ENCODE peak calls at places on chromosomes 7 and 10, in nine cellular contexts. D is glutamatergic neuron, K is HFF-Myc, W is heart right ventricle, Z is fibroblast of lung, M is Peyer's patch, B is epithelial cell of esophagus, U is GM20000, I is NB4. S is an unnamed sample.

GRCh38 chr7:44891372-44891771 is 6.0 kb upstream of the PURB start:
- DNase-seq in W (no peak), M (no peak), Z (no peak), I (no peak), B (no peak), K (no peak), U (no peak), D (no peak), S (no peak)

GRCh38 chr10:74967850-74968620 is 141.6 kb downstream of the KAT6B start:
- DNase-seq in K (no peak), B (peak; percentile 35), I (peak; percentile 62), D (no peak), M (no peak), Z (no peak), U (no peak), W (no peak), S (no peak)

GRCh38 chr10:19488592-19489280 is 327.5 kb upstream of the PLXDC2 start:
- DNase-seq in U (no peak), W (peak; percentile 4), D (peak; percentile 86), K (no peak), I (no peak), M (peak; percentile 47), Z (peak; percentile 26), B (peak; percentile 4), S (peak; percentile 38)

GRCh38 chr10:20007426-20007825 is 191.2 kb downstream of the PLXDC2 start:
- DNase-seq in K (no peak), W (no peak), D (no peak), Z (peak; percentile 64), I (no peak), B (peak; percentile 54), U (no peak), M (no peak), S (no peak)

GRCh38 chr10:93149761-93150160 is 76.1 kb downstream of the CYP26A1 start:
- DNase-seq in D (no peak), Z (peak; percentile 67), W (no peak), K (no peak), I (no peak), B (no peak), U (no peak), M (no peak), S (no peak)

GRCh38 chr7:99631311-99632109 is 14.8 kb downstream of the ZSCAN25 start:
- DNase-seq in I (peak; percentile 53), D (no peak), U (no peak), B (peak; percentile 88), W (peak; percentile 12), Z (peak; percentile 9), K (no peak), M (no peak), S (no peak)

GRCh38 chr7:40916811-40917210 is 782.0 kb downstream of the SUGCT start:
- DNase-seq in K (no peak), D (no peak), I (no peak), Z (peak; percentile 29), W (no peak), B (no peak), U (no peak), M (no peak), S (no peak)

GRCh38 chr7:78635394-78635793 is 818.1 kb downstream of the MAGI2 start:
- DNase-seq in D (no peak), I (no peak), M (no peak), B (no peak), W (no peak), K (no peak), Z (peak; percentile 12), U (no peak), S (no peak)

GRCh38 chr10:68561804-68562649 is 1.9 kb downstream of the TET1 start:
- DNase-seq in K (no peak), Z (peak; percentile 36), I (no peak), D (peak; percentile 49), M (no peak), U (peak; percentile 32), B (peak; percentile 11), W (no peak), S (no peak)

GRCh38 chr10:70404906-70405824 is 1.2 kb downstream of the EIF4EBP2 start:
- DNase-seq in W (peak; percentile 86), Z (peak; percentile 97), K (peak; percentile 84), M (peak; percentile 84), D (no peak), I (peak; percentile 99), B (peak; percentile 92), U (peak; percentile 70), S (peak; percentile 70)

GRCh38 chr10:21552638-21553037 is 18.6 kb downstream of the MLLT10 start:
- DNase-seq in Z (no peak), U (no peak), I (no peak), W (no peak), K (no peak), M (no peak), D (no peak), B (no peak), S (no peak)

DNA sequence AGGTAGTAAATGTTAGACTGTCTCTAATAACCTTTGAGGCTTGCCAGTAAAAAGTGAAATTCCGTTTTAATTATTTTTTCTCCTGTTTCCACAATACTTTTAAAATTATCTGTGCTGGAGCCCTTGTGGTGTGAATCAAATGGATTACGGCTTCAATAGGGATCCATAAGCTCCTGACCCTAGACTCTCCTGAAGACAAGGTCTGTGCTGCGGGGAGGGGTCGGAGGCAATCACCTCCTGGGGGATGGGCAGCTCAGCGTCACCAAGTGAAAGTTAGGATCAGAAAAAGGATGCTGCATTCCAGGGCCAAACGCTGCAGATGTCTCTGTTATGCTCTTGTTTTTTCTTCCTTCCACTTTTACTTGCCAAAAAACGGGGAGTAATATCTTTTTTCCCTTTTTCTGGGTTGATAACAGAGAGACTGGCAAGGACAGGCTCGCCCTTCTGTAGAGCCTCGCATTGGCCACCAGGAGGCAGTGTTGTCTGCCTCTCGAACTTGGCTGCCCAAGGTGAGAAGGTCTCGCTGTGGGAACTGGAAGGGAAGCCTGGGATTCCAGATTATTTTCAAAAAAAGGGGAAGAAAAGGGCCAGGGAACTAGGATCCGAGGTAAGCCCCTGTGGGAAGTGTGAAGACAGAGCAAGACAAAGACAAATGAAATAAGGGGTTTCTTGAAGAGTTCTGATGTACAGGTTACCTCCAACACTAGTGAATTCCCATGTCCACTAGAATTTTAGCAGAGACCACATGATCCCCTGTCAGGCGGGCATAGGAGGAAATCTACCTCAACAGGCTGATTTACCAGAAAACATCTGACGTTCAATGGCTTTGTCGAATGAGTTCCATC is 621.9 kb downstream of the ACTR3B start:
- DNase-seq in Z (no peak), K (no peak), D (no peak), U (peak; percentile 45), W (no peak), B (peak; percentile 2), I (peak; percentile 65), M (no peak), S (no peak)
- TF ChIP-seq CTCF in Z (no peak), K (peak; percentile 32), D (no peak), U (peak; percentile 62), W (peak; percentile 71), B (peak; percentile 14), I (peak; percentile 99), M (peak; percentile 33), S (peak; percentile 38)

GRCh38 chr7:88354999-88355398 is 48.3 kb upstream of the STEAP4 start:
- DNase-seq in U (no peak), W (no peak), B (no peak), I (peak; percentile 18), K (no peak), M (no peak), Z (no peak), D (no peak), S (no peak)

GRCh38 chr7:88358881-88359280 is 52.2 kb upstream of the STEAP4 start:
- DNase-seq in B (no peak), I (no peak), M (no peak), K (no peak), D (no peak), Z (no peak), W (no peak), U (no peak), S (no peak)

GRCh38 chr7:88358534-88358838 is 51.8 kb upstream of the STEAP4 start:
- DNase-seq in U (no peak), Z (no peak), K (no peak), I (no peak), D (no peak), W (no peak), M (no peak), B (no peak), S (no peak)

GRCh38 chr7:88357794-88358533 is 51.3 kb upstream of the STEAP4 start:
- DNase-seq in I (peak; percentile 40), U (peak; percentile 15), W (no peak), B (peak; percentile 51), M (no peak), D (no peak), Z (no peak), K (no peak), S (no peak)

GRCh38 chr7:88357295-88357694 is 50.6 kb upstream of the STEAP4 start:
- DNase-seq in Z (peak; percentile 11), U (no peak), K (no peak), M (no peak), D (no peak), I (no peak), B (peak; percentile 77), W (peak; percentile 19), S (peak; percentile 50)
- TF ChIP-seq CTCF in Z (peak; percentile 15), U (no peak), K (no peak), M (peak; percentile 23), D (no peak), I (no peak), B (peak; percentile 62), W (peak; percentile 22), S (peak; percentile 26)

GRCh38 chr10:27068217-27068891 is 31.9 kb downstream of the ANKRD26 start:
- DNase-seq in W (no peak), Z (no peak), M (no peak), U (no peak), K (no peak), I (no peak), D (no peak), B (no peak), S (no peak)

DNA sequence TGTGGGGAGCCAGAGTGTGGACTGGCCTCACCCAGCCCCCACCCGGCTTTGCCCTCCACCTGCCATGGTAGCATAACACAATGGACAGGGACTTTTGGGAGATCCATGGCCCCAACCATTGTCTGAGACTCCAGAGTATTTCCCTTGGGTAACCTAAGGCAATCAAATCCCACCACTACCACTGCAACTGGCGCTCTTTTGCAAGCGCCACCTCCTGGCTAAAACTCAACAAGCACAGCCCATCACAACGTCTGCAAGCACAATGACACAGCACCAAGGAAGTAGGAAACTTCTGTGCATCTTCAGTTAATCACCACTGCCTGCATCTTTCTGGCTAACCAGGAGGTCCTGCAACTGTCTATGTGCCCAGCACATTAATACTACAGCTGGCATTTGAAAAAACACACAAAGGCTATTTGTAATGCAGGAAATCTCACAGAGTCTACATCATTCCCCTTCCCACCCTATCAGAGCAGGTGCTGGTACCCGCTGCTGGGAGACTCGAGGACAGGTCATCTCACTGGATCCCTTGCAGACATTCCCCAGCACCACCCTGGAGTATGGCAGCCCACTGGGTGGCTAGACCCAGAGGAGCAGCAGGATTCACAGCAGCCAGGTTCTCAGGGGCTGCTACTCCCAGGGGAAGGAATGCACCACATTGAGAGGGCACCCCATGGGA is 27.7 kb downstream of the ANKRD26 start:
- DNase-seq in Z (no peak), I (peak; percentile 4), K (no peak), D (no peak), B (no peak), W (no peak), M (no peak), U (no peak), S (no peak)
- TF ChIP-seq CTCF in Z (no peak), I (no peak), K (peak; percentile 6), D (no peak), B (peak; percentile 11), W (no peak), M (no peak), U (no peak), S (no peak)

DNA sequence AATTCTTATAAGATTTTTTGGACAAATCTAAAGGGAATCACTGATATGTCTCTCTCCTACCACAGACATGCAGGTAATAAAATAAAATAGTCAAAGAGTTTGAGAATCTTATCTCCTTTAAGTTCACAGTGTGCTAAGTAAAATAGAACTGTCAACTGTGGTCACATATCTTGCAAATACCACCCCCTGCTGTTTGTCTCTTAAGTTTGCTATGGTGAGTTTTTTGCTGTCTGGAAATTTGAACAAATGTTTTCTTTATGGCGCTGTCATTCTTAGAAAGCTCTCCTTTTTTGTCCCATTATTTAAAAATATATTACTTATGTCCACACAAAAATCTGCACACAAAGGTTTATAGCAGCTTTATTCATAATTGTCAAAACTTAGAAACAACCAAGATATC is 19.6 kb downstream of the GIMAP5 start:
- DNase-seq in U (peak; percentile 52), Z (no peak), I (peak; percentile 75), D (no peak), M (no peak), B (peak; percentile 34), W (no peak), K (no peak), S (no peak)
- TF ChIP-seq CTCF in U (no peak), Z (no peak), I (peak; percentile 44), D (no peak), M (peak; percentile 71), B (no peak), W (peak; percentile 67), K (no peak), S (peak; percentile 63)

S was measured in CD14-positive monocyte.